ENCODE peak calls at places on chromosomes 2 and 18, in four cellular contexts. Z is OCI-LY7; T is testis; V is CD4-positive, alpha-beta memory T cell. F is an unnamed sample. For H3K9me3, the result is how much of the 10 kb centered on the place peaks cover.

GRCh38 chr2:66574701-66575624 is 140.0 kb downstream of the MEIS1 start:
- DNase-seq in V (no peak), T (peak), Z (peak), F (no peak)

GRCh38 chr18:28183418-28184078 is 6.6 kb upstream of the CDH2 start:
- DNase-seq in V (no peak), T (no peak), Z (no peak), F (no peak)

GRCh38 chr18:57194622-57195021 is 47.7 kb downstream of the BOD1L2 start:
- DNase-seq in T (no peak), V (no peak), Z (no peak), F (no peak)

GRCh38 chr2:196601430-196602306 is 37.8 kb upstream of the CCDC150 start:
- DNase-seq in T (no peak), Z (no peak), V (no peak), F (no peak)

GRCh38 chr2:182415771-182416170 is 11.1 kb downstream of the PDE1A start:
- DNase-seq in T (no peak), V (no peak), Z (no peak), F (no peak)

GRCh38 chr18:36770315-36770946 is 58.4 kb downstream of the TPGS2 start:
- DNase-seq in Z (no peak), T (no peak), V (no peak), F (no peak)

GRCh38 chr2:179427065-179427464 is 162.4 kb upstream of the SESTD1 start:
- DNase-seq in T (no peak), V (no peak), Z (no peak), F (no peak)

GRCh38 chr2:38384344-38384743 is 7.3 kb upstream of the ATL2 start:
- DNase-seq in T (no peak), Z (no peak), V (no peak), F (no peak)

GRCh38 chr2:120915670-120916069 is 180.0 kb downstream of the GLI2 start:
- DNase-seq in V (no peak), T (no peak), Z (no peak), F (no peak)

GRCh38 chr2:63189026-63189425 is 138.4 kb downstream of the OTX1 start:
- DNase-seq in T (peak), Z (peak), V (no peak), F (no peak)

GRCh38 chr2:109403841-109404201 is 209.9 kb downstream of the SEPTIN10 start:
- DNase-seq in T (no peak), Z (no peak), V (no peak), F (no peak)

GRCh38 chr18:59231157-59231556 is 11.2 kb downstream of the GRP start:
- DNase-seq in V (no peak), T (no peak), Z (no peak), F (no peak)

GRCh38 chr18:54392621-54393023 is 34.9 kb downstream of the C18orf54 start:
- DNase-seq in T (no peak), Z (peak), V (peak), F (no peak)

GRCh38 chr2:48205137-48205798 is 299.0 kb upstream of the FBXO11 start:
- DNase-seq in Z (no peak), V (no peak), T (peak), F (no peak)

GRCh38 chr2:20199381-20200270 is 25.3 kb downstream of the SDC1 start:
- DNase-seq in Z (no peak), T (no peak), V (no peak), F (no peak)

GRCh38 chr18:74530584-74530862 is 3.8 kb upstream of the CNDP1 start:
- DNase-seq in V (no peak), Z (no peak), T (no peak), F (no peak)

GRCh38 chr2:68938938-68939337 is 13.8 kb downstream of the GKN2 start:
- DNase-seq in Z (no peak), T (no peak), V (no peak), F (no peak)

GRCh38 chr18:24934231-24934932 is 417.6 kb downstream of the ZNF521 start:
- DNase-seq in V (no peak), T (no peak), Z (no peak), F (no peak)

DNA sequence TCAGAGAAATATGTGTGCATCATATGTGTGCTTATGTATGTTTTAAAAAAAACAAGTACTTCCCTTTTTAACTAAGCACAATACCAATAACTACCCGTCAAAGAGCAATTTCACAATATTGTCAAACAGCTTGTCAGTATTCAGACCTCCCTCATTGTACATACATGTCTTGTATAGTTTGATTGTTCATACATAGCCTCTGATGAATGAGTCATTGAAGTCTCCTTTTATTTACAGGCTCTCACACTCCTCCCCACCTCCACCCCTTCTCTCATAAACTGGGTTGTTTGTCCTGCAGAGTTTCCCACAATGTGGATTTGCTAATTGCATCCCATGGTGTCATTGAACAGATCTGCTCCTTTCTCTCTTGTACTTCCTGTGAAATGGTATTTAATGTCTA is 132.8 kb upstream of the L3MBTL4 start:
- DNase-seq in Z (no peak), T (no peak), V (no peak), F (no peak)
- H3K9me3 ChIP-seq in Z (under half), T (under half), V (under half), F (under half)

GRCh38 chr2:229174794-229175529 is 96.1 kb downstream of the PID1 start:
- DNase-seq in Z (no peak), V (no peak), T (no peak), F (no peak)

GRCh38 chr2:229170907-229171306 is 100.2 kb downstream of the PID1 start:
- DNase-seq in T (no peak), V (no peak), Z (no peak), F (no peak)

GRCh38 chr2:229176136-229176535 is 95.0 kb downstream of the PID1 start:
- DNase-seq in Z (no peak), T (no peak), V (no peak), F (no peak)

GRCh38 chr2:229170171-229170570 is 100.9 kb downstream of the PID1 start:
- DNase-seq in T (no peak), V (no peak), Z (no peak), F (no peak)

GRCh38 chr2:229173810-229174359 is 97.2 kb downstream of the PID1 start:
- DNase-seq in T (no peak), Z (no peak), V (no peak), F (no peak)
- H3K9me3 ChIP-seq in T (under half), Z (under half), V (under half), F (under half)

DNA sequence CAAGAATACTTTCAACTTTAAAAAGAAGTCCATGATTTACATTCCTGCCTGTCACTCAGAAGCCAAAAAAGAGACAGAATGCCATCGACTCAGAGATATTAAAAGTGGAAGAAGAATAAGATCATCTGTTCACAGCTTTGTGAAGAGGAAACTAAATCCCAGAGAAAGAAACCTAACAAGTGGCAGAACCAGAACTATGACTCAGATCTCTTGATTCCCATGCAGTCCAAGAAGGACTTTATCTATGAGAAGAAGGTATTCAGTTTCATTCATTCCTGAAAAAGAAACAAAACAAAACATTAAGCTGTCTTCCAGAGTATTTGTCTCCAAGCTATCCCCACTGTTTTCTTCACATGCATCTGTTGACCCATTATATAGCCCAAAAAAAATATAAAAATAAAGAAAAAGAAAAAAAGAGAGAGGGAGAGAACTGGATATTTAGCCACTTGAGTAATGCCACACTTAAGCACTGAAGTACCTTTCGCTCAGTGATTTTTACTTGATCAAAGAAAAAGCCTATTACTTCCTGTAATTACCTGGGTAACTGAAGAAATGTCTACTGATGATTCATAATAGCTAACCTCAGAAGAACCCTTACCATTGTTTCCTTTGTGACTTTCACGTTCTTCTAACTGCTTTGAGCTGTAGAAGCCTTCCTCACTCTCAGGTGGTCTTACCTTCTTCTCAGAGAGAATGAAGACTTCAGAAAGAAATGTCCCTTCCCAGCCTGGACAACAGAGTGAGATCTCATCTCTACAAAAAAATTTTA is 17.7 kb upstream of the AKAIN1 start:
- DNase-seq in Z (no peak), V (no peak), T (no peak), F (no peak)
- H3K9me3 ChIP-seq in Z (under half), V (under half), T (under half), F (under half)

DNA sequence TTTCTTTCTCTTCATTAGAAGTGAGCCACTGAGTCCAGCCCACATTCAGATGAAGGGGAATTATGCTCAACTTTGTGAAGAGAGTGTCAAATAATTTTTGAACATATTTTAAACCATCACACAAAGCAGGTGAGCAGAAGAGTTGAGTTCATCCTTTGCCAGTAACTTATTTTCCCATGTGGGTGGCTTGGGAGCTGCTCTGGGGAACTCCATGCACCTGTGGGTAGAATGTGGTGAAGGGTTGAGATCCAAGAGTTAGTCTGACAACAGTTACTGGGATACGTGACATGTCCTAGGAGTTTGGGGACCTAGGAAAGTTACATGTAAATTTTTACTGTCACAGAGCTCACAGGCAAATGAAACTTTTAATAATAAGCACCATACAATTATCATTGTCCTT is 21.6 kb downstream of the MAPK4 start:
- DNase-seq in Z (no peak), T (no peak), V (no peak), F (no peak)
- H3K9me3 ChIP-seq in Z (under half), T (under half), V (under half), F (under half)

DNA sequence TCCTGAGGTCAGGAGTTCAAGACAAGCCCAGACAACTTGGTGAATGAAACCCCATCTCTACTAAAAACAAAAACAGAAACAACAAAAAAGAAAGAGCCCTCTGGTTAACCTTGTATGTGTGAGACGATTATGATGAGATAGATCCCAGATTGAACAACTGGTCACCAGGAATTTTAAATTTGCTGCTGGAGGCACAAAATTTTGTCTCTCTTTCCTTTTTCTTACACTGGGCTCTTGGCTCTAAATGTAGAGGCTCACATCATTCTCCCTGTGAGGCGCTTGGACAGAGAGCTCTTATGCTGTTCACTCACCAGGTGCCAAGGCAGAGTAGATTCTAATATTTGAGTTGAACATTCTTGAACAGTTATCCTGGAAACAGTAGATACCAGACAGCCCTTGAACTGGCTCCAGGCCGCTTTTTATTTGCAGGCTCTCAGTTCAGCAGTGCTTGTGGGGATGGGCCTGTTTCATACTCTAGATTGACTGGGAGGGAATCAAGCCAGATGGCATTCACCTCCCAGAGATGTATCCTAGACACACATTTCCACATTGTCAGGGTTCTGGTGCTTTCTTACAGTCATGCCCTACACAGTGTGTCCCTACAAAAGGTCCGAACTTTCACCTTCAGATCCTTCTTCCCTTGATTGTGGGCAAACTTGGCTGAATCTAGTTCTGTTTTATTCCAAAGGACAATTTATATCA is 1159.6 kb downstream of the RPIA start:
- DNase-seq in T (no peak), V (no peak), Z (no peak), F (no peak)
- H3K9me3 ChIP-seq in T (under half), V (under half), Z (under half), F (under half)

GRCh38 chr18:78889250-78889649 is 90.4 kb upstream of the SALL3 start:
- DNase-seq in Z (no peak), V (no peak), T (no peak), F (no peak)

GRCh38 chr18:78882585-78882984 is 97.0 kb upstream of the SALL3 start:
- DNase-seq in Z (no peak), V (no peak), T (no peak), F (no peak)

GRCh38 chr18:78883501-78883900 is 96.1 kb upstream of the SALL3 start:
- DNase-seq in Z (no peak), T (no peak), V (no peak), F (no peak)

GRCh38 chr18:78890388-78890787 is 89.2 kb upstream of the SALL3 start:
- DNase-seq in V (no peak), T (no peak), Z (no peak), F (no peak)

GRCh38 chr18:78884502-78884901 is 95.1 kb upstream of the SALL3 start:
- DNase-seq in T (no peak), V (no peak), Z (peak), F (no peak)
- H3K9me3 ChIP-seq in T (under half), V (under half), Z (under half), F (under half)

DNA sequence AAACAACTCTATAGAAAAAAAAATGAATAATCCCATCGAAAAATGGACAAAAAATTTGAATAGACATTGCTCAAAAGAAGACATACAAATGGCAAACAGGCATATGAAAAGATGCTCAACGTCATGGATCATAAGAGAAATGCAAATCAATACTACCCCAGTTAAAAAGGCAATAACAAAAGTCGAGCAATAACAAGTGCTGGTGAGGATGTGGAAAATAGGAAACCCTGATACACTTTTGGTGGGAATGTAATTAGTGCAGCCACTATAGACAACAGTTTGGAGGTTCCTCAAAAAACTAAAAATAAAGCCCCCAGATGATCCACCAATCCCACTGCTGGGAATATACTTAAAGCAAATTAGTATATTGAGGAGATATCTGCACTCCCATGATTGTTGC is 701.5 kb downstream of the NUP35 start:
- DNase-seq in T (no peak), Z (no peak), V (no peak), F (no peak)
- H3K9me3 ChIP-seq in T (under half), Z (under half), V (under half), F (under half)

GRCh38 chr18:14924226-14924625 is 176.3 kb downstream of the ANKRD30B start:
- DNase-seq in V (no peak), Z (no peak), T (no peak), F (no peak)
- H3K9me3 ChIP-seq in V (under half), Z (under half), T (under half), F (under half)

GRCh38 chr18:78582898-78583738 is 396.5 kb upstream of the SALL3 start:
- DNase-seq in Z (no peak), V (no peak), T (no peak), F (no peak)

GRCh38 chr18:78582131-78582789 is 397.4 kb upstream of the SALL3 start:
- DNase-seq in Z (no peak), V (no peak), T (no peak), F (no peak)

GRCh38 chr18:78584167-78585022 is 395.2 kb upstream of the SALL3 start:
- DNase-seq in Z (no peak), V (no peak), T (no peak), F (no peak)

GRCh38 chr18:78580835-78581339 is 398.7 kb upstream of the SALL3 start:
- DNase-seq in Z (no peak), T (no peak), V (no peak), F (no peak)

DNA sequence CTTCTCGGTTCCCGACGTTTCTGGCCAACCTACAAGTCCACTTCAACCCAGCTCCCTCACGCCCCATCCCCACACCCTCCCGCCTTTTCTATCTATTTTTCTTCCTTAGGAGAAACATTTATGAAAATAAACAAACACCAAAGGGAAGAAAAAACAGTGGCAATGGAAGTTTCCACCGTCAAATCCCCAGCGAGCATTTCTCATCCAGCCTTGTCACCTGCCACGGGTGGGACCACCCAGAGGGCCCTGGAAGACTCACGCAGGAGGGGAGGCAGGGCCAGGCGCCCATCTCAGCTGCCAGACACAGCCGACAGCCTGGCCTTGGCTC is 395.9 kb upstream of the SALL3 start:
- DNase-seq in V (no peak), T (no peak), Z (no peak), F (no peak)
- H3K9me3 ChIP-seq in V (under half), T (under half), Z (under half), F (under half)